ENCODE peak calls at places on chromosomes 16 and 17, in six cellular contexts. V, B, L, T, I and C are unnamed samples.

GRCh38 chr16:35575432-35575821 is 2116.0 kb downstream of the TP53TG3F start:
- DNase-seq in V (no peak), B (no peak), I (no peak), L (no peak), T (no peak), C (no peak)

GRCh38 chr17:60231234-60231633 is 81.5 kb downstream of the CA4 start:
- DNase-seq in B (no peak), L (no peak), I (peak), T (no peak), V (peak), C (peak)

GRCh38 chr17:7196651-7197050 is 17.5 kb upstream of the ASGR1 start:
- DNase-seq in B (no peak), T (no peak), I (no peak), L (no peak), V (no peak), C (no peak)

GRCh38 chr17:61793565-61793964 is 69.8 kb downstream of the BRIP1 start:
- DNase-seq in B (no peak), V (no peak), T (no peak), I (no peak), L (no peak), C (no peak)

GRCh38 chr17:40304464-40304863 is 4.5 kb upstream of the RARA start:
- DNase-seq in V (no peak), L (no peak), I (no peak), T (peak), B (no peak), C (peak)

GRCh38 chr16:28936784-28937155 is 5.0 kb downstream of the CD19 start:
- DNase-seq in L (no peak), I (no peak), B (no peak), V (no peak), T (no peak), C (no peak)

GRCh38 chr16:30183961-30184429 is 593 bp downstream of the CORO1A start:
- DNase-seq in L (peak), T (no peak), V (no peak), I (peak), B (peak), C (no peak)

GRCh38 chr17:40827746-40828453 is 5.5 kb upstream of the KRT10 start:
- DNase-seq in I (peak), L (no peak), B (no peak), V (no peak), T (no peak), C (no peak)

GRCh38 chr16:49483651-49484451 is 110.2 kb downstream of the C16orf78 start:
- DNase-seq in I (no peak), T (no peak), B (no peak), V (no peak), L (no peak), C (no peak)

GRCh38 chr17:44354582-44355309 is 8.9 kb downstream of the FAM171A2 start:
- DNase-seq in I (no peak), B (no peak), V (no peak), L (peak), T (no peak), C (no peak)

GRCh38 chr17:68320311-68320865 is 29.1 kb downstream of the ARSG start:
- DNase-seq in V (no peak), I (no peak), B (no peak), L (no peak), T (no peak), C (no peak)

GRCh38 chr17:27919120-27919519 is 26.0 kb upstream of the LYRM9 start:
- DNase-seq in L (no peak), B (no peak), I (no peak), V (no peak), T (no peak), C (no peak)

GRCh38 chr17:7322520-7323194 is 6.5 kb downstream of the NEURL4 start:
- DNase-seq in I (no peak), B (no peak), T (no peak), V (no peak), L (no peak), C (no peak)

GRCh38 chr17:59786536-59787319 is 79.3 kb downstream of the VMP1 start:
- DNase-seq in I (peak), L (peak), V (peak), T (peak), B (peak), C (peak)

GRCh38 chr17:4295686-4296085 is 31.9 kb upstream of the ANKFY1 start:
- DNase-seq in V (no peak), B (no peak), L (no peak), I (no peak), T (no peak), C (no peak)

GRCh38 chr17:48127371-48128051 is 19.9 kb downstream of the SNX11 start:
- DNase-seq in V (peak), T (peak), I (no peak), L (no peak), B (no peak), C (peak)

GRCh38 chr16:75048051-75048450 is 49.2 kb downstream of the ZNRF1 start:
- DNase-seq in V (no peak), L (no peak), T (no peak), I (no peak), B (no peak), C (no peak)

GRCh38 chr16:74143171-74143570 is 153.4 kb upstream of the PSMD7 start:
- DNase-seq in B (no peak), T (no peak), L (no peak), I (no peak), V (no peak), C (no peak)

GRCh38 chr17:80720624-80721577 is 176.3 kb downstream of the RPTOR start:
- DNase-seq in T (peak), V (peak), B (peak), L (peak), I (no peak), C (peak)

GRCh38 chr17:1590031-1590746 is 27.6 kb upstream of the PITPNA start:
- DNase-seq in T (peak), V (peak), L (no peak), B (no peak), I (peak), C (peak)

GRCh38 chr17:74746376-74746775 is 2.1 kb upstream of the NHERF1 start:
- DNase-seq in B (no peak), V (no peak), I (no peak), L (no peak), T (no peak), C (no peak)

GRCh38 chr17:28946239-28946638 is 5.1 kb downstream of the PHF12 start:
- DNase-seq in T (no peak), I (no peak), B (no peak), L (no peak), V (no peak), C (peak)

GRCh38 chr17:7147772-7148171 is 31.4 kb downstream of the ASGR1 start:
- DNase-seq in L (no peak), I (peak), T (no peak), B (no peak), V (no peak), C (no peak)